ENCODE peak calls at places on chromosome 18, in nine cellular contexts. U is brain microvascular endothelial cell, T is ascending aorta, B is upper lobe of right lung, H is heart right ventricle, F is neural progenitor cell, Q is A549, V is transverse colon, O is stomach. D is an unnamed sample.

GRCh38 chr18:24656571-24656971 is 196.1 kb downstream of the HRH4 start:
- DNase-seq in V (no peak), O (no peak), Q (no peak), F (no peak), T (no peak), B (no peak), H (no peak), U (no peak), D (no peak)

GRCh38 chr18:7579176-7579922 is 12.2 kb downstream of the PTPRM start:
- DNase-seq in Q (no peak), H (no peak), F (no peak), B (no peak), O (no peak), U (no peak), T (no peak), V (no peak), D (no peak)

GRCh38 chr18:32920796-32921787 is 148.3 kb upstream of the KLHL14 start:
- DNase-seq in B (no peak), Q (peak), U (peak), H (no peak), T (no peak), V (no peak), F (no peak), O (no peak), D (no peak)

GRCh38 chr18:73669299-73669698 is 478.3 kb downstream of the FBXO15 start:
- DNase-seq in H (no peak), V (no peak), B (no peak), O (no peak), Q (no peak), U (peak), F (peak), T (no peak), D (no peak)

GRCh38 chr18:48002933-48003365 is 72.5 kb upstream of the SMAD2 start:
- DNase-seq in U (peak), T (peak), F (no peak), B (peak), Q (peak), V (peak), H (peak), O (peak), D (peak)

GRCh38 chr18:23352042-23352441 is 101.0 kb upstream of the RIOK3 start:
- DNase-seq in H (no peak), O (no peak), U (no peak), T (no peak), Q (no peak), B (no peak), V (no peak), F (no peak), D (no peak)

GRCh38 chr18:7367336-7367735 is 136.4 kb downstream of the LRRC30 start:
- DNase-seq in Q (peak), F (no peak), V (no peak), O (no peak), T (no peak), H (peak), B (no peak), U (no peak), D (no peak)

GRCh38 chr18:10027031-10027430 is 113.2 kb downstream of the VAPA start:
- DNase-seq in U (no peak), H (no peak), V (no peak), T (no peak), Q (no peak), F (no peak), B (no peak), O (no peak), D (no peak)

GRCh38 chr18:25826823-25827617 is 263.4 kb downstream of the SS18 start:
- DNase-seq in F (no peak), V (no peak), O (no peak), B (no peak), U (no peak), T (no peak), Q (no peak), H (no peak), D (no peak)

GRCh38 chr18:24514439-24514838 is 54.0 kb downstream of the HRH4 start:
- DNase-seq in T (no peak), U (peak), F (peak), Q (peak), V (no peak), O (no peak), H (no peak), B (no peak), D (no peak)

GRCh38 chr18:56721031-56721430 is 69.9 kb downstream of the WDR7 start:
- DNase-seq in U (no peak), B (no peak), Q (no peak), F (no peak), T (no peak), H (no peak), O (no peak), V (no peak), D (no peak)

GRCh38 chr18:7116832-7117389 is 686 bp downstream of the LAMA1 start:
- DNase-seq in H (no peak), T (no peak), Q (no peak), U (no peak), O (no peak), V (no peak), F (peak), B (no peak), D (no peak)

GRCh38 chr18:74457043-74457742 is at the start of gene DIPK1C:
- DNase-seq in Q (peak), U (no peak), F (peak), O (no peak), V (no peak), H (peak), B (no peak), T (no peak), D (no peak)

GRCh38 chr18:49563130-49563540 is 1.3 kb downstream of the LIPG start:
- DNase-seq in F (no peak), B (no peak), U (no peak), H (no peak), V (no peak), T (no peak), O (no peak), Q (no peak), D (no peak)

GRCh38 chr18:29849145-29849544 is 1193.4 kb downstream of the DSC3 start:
- DNase-seq in Q (no peak), T (no peak), U (no peak), F (no peak), V (no peak), H (no peak), B (peak), O (no peak), D (no peak)

GRCh38 chr18:48161911-48162698 is 231.6 kb upstream of the SMAD2 start:
- DNase-seq in V (no peak), U (no peak), T (no peak), O (peak), H (no peak), F (no peak), B (no peak), Q (peak), D (no peak)

GRCh38 chr18:3451989-3452749 is 2.2 kb downstream of the TGIF1 start:
- DNase-seq in T (no peak), U (peak), B (peak), F (peak), V (peak), Q (peak), H (peak), O (peak), D (no peak)

DNA sequence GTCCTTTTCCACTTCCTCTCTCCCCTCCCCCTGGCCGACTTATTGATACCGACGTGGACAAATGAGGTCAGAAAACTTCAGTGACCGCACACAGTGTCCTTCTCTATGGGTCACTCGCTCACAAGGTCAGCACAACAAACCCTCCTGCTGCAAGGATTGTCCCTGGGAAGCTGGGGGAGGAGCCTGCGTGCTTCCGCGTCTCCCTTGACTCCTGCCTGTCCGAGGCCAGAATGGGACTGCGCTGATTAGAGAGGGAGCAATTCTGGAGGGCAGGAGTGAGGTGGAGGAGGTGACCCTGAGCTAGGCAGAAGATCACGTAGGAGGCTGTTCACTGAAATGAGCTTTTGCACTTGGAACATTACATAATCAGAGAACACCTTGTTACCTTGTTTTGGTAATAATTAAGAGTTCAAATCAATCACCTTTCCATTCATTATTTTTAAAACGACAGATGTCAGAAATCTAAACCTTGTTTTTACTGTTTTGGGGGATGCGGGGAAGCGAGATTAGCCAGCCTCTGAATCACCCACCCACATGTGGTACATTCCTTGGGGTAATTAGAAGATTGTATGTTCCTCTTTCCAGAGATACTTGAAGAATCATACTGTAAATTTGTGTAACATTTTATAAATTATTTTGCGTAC is 70.6 kb downstream of the CTAGE1 start:
- DNase-seq in O (peak), U (peak), F (peak), V (peak), B (peak), Q (no peak), T (no peak), H (peak), D (peak)
- H3K4me3 ChIP-seq in O (no peak), U (peak), F (peak), V (no peak), B (peak), Q (no peak), T (peak), H (peak), D (peak)

GRCh38 chr18:8974696-8975095 is 127.8 kb upstream of the NDUFV2 start:
- DNase-seq in F (no peak), B (no peak), U (no peak), O (no peak), T (no peak), Q (no peak), H (no peak), V (no peak), D (no peak)

GRCh38 chr18:8970843-8971242 is 131.7 kb upstream of the NDUFV2 start:
- DNase-seq in F (no peak), U (no peak), Q (no peak), O (no peak), B (no peak), V (no peak), T (no peak), H (no peak), D (no peak)

GRCh38 chr18:8969639-8970378 is 132.7 kb upstream of the NDUFV2 start:
- DNase-seq in O (no peak), F (no peak), Q (no peak), T (no peak), H (no peak), B (no peak), U (no peak), V (no peak), D (no peak)

GRCh38 chr18:8974279-8974678 is 128.2 kb upstream of the NDUFV2 start:
- DNase-seq in O (no peak), F (no peak), Q (no peak), U (no peak), B (no peak), V (no peak), H (no peak), T (no peak), D (no peak)

GRCh38 chr18:8972116-8972515 is 130.4 kb upstream of the NDUFV2 start:
- DNase-seq in F (no peak), H (no peak), U (no peak), O (no peak), T (no peak), B (no peak), V (no peak), Q (no peak), D (no peak)
- H3K27ac ChIP-seq in F (no peak), H (no peak), U (no peak), O (no peak), T (no peak), B (no peak), V (no peak), Q (no peak), D (no peak)

DNA sequence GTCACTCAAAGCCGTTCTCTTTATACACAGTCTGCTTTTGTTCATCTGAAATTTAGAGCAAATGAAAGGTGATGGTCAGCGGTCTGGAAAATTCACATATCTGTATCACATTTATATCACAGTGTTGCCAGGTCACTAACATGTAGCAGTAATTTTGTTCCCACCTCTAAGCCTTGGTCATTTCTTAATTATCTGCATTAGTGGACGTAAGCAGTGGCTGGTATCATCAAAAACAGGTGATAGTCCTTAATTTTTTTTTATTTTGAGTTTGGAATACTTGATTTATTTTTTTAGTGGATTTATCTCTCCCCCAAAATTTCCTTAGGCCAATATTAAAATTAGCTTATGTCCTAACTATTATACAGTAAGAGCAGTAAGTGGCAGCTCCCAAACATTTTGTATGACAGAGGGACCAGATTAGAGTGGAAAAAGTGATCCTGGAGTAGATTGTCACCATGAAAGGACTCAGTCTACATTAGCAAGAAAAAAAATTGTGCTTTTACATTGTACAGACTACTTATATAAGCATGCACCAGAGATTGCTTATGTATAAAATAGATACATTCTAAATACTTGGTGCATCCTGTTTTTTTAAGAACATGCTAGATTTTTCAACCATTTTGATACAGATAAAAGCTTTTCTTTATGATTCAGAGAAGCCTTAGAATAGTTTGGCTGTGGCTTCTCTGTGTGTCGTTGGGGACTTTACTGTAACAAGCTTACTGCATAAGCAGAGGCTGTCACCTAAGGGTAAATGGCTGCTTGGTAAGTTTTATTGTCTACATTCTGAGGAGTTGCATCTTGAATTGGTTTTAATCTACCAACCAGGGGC is 65.0 kb downstream of the MAPRE2 start:
- DNase-seq in B (no peak), Q (no peak), H (no peak), T (no peak), V (no peak), O (no peak), U (no peak), F (no peak), D (no peak)
- H3K4me3 ChIP-seq in B (no peak), Q (no peak), H (no peak), T (no peak), V (no peak), O (no peak), U (no peak), F (no peak), D (no peak)

GRCh38 chr18:79818631-79819030 is 20.9 kb downstream of the KCNG2 start:
- DNase-seq in U (no peak), Q (no peak), O (peak), B (no peak), V (no peak), T (no peak), F (no peak), H (no peak), D (no peak)
- H3K27ac ChIP-seq in U (no peak), Q (no peak), O (no peak), B (no peak), V (no peak), T (no peak), F (no peak), H (no peak), D (no peak)

DNA sequence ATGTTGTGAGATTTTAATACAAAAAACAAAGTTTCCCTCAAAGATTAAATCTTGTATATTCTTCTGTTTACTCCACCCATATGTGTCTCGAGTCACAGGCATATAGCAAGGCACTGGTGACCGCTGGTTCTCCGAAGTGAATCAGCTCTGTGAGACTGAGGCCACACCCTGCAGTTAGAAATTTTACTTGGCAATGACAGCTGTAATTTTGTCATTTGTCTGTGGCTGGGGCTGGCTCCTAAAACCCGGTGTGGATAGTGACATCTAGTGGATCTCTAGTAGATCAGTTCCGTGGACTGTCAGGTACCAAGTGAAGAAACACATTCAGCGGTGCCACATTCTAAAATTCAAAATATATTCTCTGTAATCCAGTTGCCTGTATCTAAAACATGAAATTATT is 278.0 kb downstream of the NEDD4L start:
- DNase-seq in Q (peak), H (peak), B (no peak), U (peak), V (peak), T (no peak), O (peak), F (peak), D (peak)
- H3K4me3 ChIP-seq in Q (no peak), H (peak), B (no peak), U (no peak), V (no peak), T (no peak), O (no peak), F (no peak), D (no peak)

GRCh38 chr18:58169472-58169871 is 125.4 kb downstream of the NEDD4L start:
- DNase-seq in Q (no peak), O (no peak), T (no peak), B (no peak), U (no peak), V (no peak), F (no peak), H (no peak), D (no peak)
- H3K27ac ChIP-seq in Q (no peak), O (no peak), T (no peak), B (no peak), U (no peak), V (no peak), F (no peak), H (no peak), D (no peak)

GRCh38 chr18:12281861-12282260 is 26.2 kb upstream of the TUBB6 start:
- DNase-seq in F (no peak), H (no peak), T (no peak), O (no peak), Q (no peak), U (no peak), V (no peak), B (no peak), D (no peak)

GRCh38 chr18:12278765-12279682 is 24.9 kb downstream of the CIDEA start:
- DNase-seq in Q (no peak), B (peak), T (peak), V (peak), O (peak), H (peak), U (peak), F (peak), D (peak)

GRCh38 chr18:12278153-12278764 is 24.1 kb downstream of the CIDEA start:
- DNase-seq in O (no peak), V (no peak), H (no peak), T (no peak), F (peak), U (no peak), B (no peak), Q (no peak), D (no peak)

GRCh38 chr18:12282436-12283039 is 25.5 kb upstream of the TUBB6 start:
- DNase-seq in O (no peak), V (no peak), B (no peak), Q (peak), H (no peak), F (no peak), T (no peak), U (peak), D (no peak)

GRCh38 chr18:12279781-12280531 is 25.8 kb downstream of the CIDEA start:
- DNase-seq in H (peak), V (no peak), F (no peak), B (no peak), U (no peak), Q (no peak), O (no peak), T (no peak), D (no peak)
- H3K4me3 ChIP-seq in H (peak), V (peak), F (no peak), B (peak), U (no peak), Q (no peak), O (no peak), T (peak), D (peak)

GRCh38 chr18:58866261-58867232 is 1.9 kb downstream of the ZNF532 start:
- DNase-seq in Q (no peak), U (no peak), O (no peak), T (no peak), F (no peak), H (no peak), V (no peak), B (no peak), D (no peak)
- H3K27ac ChIP-seq in Q (peak), U (no peak), O (peak), T (peak), F (peak), H (peak), V (peak), B (peak), D (peak)

GRCh38 chr18:12421732-12422131 is 14.0 kb downstream of the PRELID3A start:
- DNase-seq in U (no peak), H (no peak), T (no peak), Q (no peak), F (peak), O (no peak), V (no peak), B (no peak), D (no peak)
- H3K4me3 ChIP-seq in U (no peak), H (no peak), T (no peak), Q (no peak), F (peak), O (no peak), V (no peak), B (no peak), D (no peak)

DNA sequence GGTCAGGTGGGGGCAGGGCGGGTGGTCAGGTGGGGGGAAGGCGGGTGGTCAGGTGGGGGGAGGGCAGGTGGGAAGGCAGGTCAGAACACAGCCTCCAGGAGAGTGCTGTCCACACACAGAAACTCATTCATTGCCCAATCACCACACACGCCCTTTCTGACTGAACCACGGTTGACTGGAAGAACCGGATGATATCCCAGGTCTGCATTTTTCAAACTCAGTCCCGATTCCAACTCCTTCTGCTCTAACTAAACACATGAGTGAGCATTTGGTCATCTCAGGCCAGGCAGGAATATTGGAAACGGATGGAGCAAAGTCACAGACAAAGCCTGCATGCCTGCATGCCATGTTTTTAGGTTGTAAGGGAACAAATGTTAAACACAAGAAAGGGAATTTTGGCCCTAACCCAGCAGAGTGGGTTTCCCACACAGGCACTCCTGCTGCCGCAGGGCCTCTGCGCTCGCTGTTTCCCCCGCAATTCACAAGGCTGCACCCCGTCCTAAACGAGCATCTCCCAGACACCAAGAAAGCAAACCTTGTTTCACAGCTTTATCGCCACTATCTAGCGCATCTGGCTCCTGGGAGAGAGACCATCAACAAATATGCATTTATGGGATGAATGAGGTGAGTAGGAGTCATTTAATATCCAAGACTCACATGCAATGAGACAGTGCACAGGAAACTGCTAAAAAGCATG is 100.1 kb downstream of the ZNF516 start:
- DNase-seq in T (no peak), O (no peak), F (no peak), B (no peak), V (peak), U (no peak), Q (no peak), H (no peak), D (no peak)
- H3K27ac ChIP-seq in T (no peak), O (no peak), F (no peak), B (no peak), V (no peak), U (no peak), Q (no peak), H (no peak), D (no peak)

D was measured in thoracic aorta.